ENCODE peak calls at places on chromosomes 4 and X, in eight cellular contexts. T is heart left ventricle, R is fibroblast of villous mesenchyme, P is bronchial epithelial cell, K is AG04450, Q is fibroblast of mammary gland, C is cardiac fibroblast, I is tibial nerve. B is an unnamed sample.

GRCh38 chr4:89733936-89734335 is 103.0 kb downstream of the SNCA start:
- DNase-seq in Q (no peak), C (no peak), T (no peak), P (no peak), K (no peak), R (no peak), I (no peak), B (no peak)

GRCh38 chrX:133185119-133185518 is 33.0 kb downstream of the TFDP3 start:
- DNase-seq in R (no peak), K (no peak), T (no peak), P (no peak), I (no peak), C (no peak), Q (no peak), B (no peak)

GRCh38 chrX:51144828-51145442 is 187.7 kb upstream of the NUDT10 start:
- DNase-seq in K (no peak), R (peak; percentile 9), I (no peak), P (peak; percentile 23), T (no peak), C (peak; percentile 41), Q (peak; percentile 43), B (no peak)

GRCh38 chr4:52956691-52957090 is 94.6 kb downstream of the RASL11B start:
- DNase-seq in T (no peak), I (no peak), P (no peak), C (no peak), R (peak; percentile 39), K (no peak), Q (peak; percentile 29), B (no peak)

GRCh38 chr4:56049428-56050212 is 100.9 kb downstream of the CEP135 start:
- DNase-seq in P (peak; percentile 7), I (no peak), T (peak; percentile 9), C (peak; percentile 50), R (no peak), Q (peak; percentile 10), K (no peak), B (no peak)

GRCh38 chrX:21047034-21047455 is 327.2 kb upstream of the CNKSR2 start:
- DNase-seq in I (no peak), K (no peak), C (no peak), T (no peak), R (no peak), P (no peak), Q (no peak), B (no peak)

GRCh38 chr4:37639551-37640293 is 46.5 kb downstream of the RELL1 start:
- DNase-seq in I (no peak), C (peak; percentile 13), K (no peak), P (peak; percentile 10), T (no peak), Q (peak; percentile 66), R (no peak), B (no peak)

GRCh38 chrX:49001521-49002090 is 458 bp downstream of the GRIPAP1 start:
- DNase-seq in T (peak; percentile 9), C (peak; percentile 46), Q (peak; percentile 58), K (no peak), P (peak; percentile 41), R (peak; percentile 39), I (no peak), B (no peak)

GRCh38 chrX:120144178-120144844 is 14.1 kb upstream of the RHOXF2 start:
- DNase-seq in I (no peak), P (no peak), R (peak; percentile 25), Q (peak; percentile 36), C (peak; percentile 30), T (no peak), K (no peak), B (no peak)

GRCh38 chrX:151929131-151929530 is 16.4 kb downstream of the MAGEA4 start:
- DNase-seq in K (no peak), T (no peak), P (no peak), Q (no peak), R (no peak), C (peak; percentile 35), I (no peak), B (no peak)

GRCh38 chrX:9320940-9321339 is 143.9 kb upstream of the TBL1X start:
- DNase-seq in P (peak; percentile 16), I (no peak), K (no peak), Q (no peak), C (no peak), T (no peak), R (no peak), B (no peak)

GRCh38 chrX:130120746-130121504 is 10.6 kb upstream of the ELF4 start:
- DNase-seq in T (peak; percentile 78), P (peak; percentile 74), I (peak; percentile 64), K (no peak), R (peak; percentile 82), C (peak; percentile 89), Q (peak; percentile 76), B (peak; percentile 41)

GRCh38 chr4:108342325-108342986 is 173.7 kb upstream of the LEF1 start:
- DNase-seq in P (no peak), Q (no peak), C (no peak), K (no peak), R (no peak), I (no peak), T (no peak), B (no peak)

GRCh38 chr4:108335081-108335480 is 166.3 kb upstream of the LEF1 start:
- DNase-seq in T (no peak), K (no peak), Q (no peak), C (no peak), R (no peak), P (no peak), I (no peak), B (no peak)

GRCh38 chr4:108333353-108333920 is 164.7 kb upstream of the LEF1 start:
- DNase-seq in T (no peak), C (no peak), Q (no peak), R (no peak), P (no peak), I (no peak), K (no peak), B (no peak)

GRCh38 chr4:108336076-108336475 is 167.3 kb upstream of the LEF1 start:
- DNase-seq in T (no peak), I (no peak), K (no peak), R (no peak), C (no peak), Q (peak; percentile 20), P (peak; percentile 74), B (peak; percentile 16)

GRCh38 chr4:108337923-108338322 is 169.2 kb upstream of the LEF1 start:
- DNase-seq in K (no peak), P (no peak), Q (peak; percentile 16), I (no peak), R (peak; percentile 79), T (no peak), C (peak; percentile 4), B (no peak)
- H3K4me3 ChIP-seq in K (no peak overlapping the region), P (no peak overlapping the region), Q (no peak overlapping the region), I (no peak overlapping the region), R (no peak overlapping the region), T (no peak overlapping the region), C (no peak overlapping the region), B (no peak overlapping the region)

GRCh38 chr4:75819121-75819520 is 83.1 kb downstream of the PPEF2 start:
- DNase-seq in K (no peak), T (no peak), C (no peak), P (no peak), R (no peak), Q (no peak), I (no peak), B (no peak)

GRCh38 chr4:75820197-75820596 is 82.1 kb downstream of the PPEF2 start:
- DNase-seq in T (no peak), K (no peak), P (no peak), C (no peak), Q (no peak), I (no peak), R (no peak), B (no peak)

GRCh38 chr4:75820676-75821075 is 81.6 kb downstream of the PPEF2 start:
- DNase-seq in T (no peak), C (no peak), K (no peak), Q (no peak), P (no peak), I (no peak), R (no peak), B (no peak)

GRCh38 chr4:75821216-75821615 is 81.0 kb downstream of the PPEF2 start:
- DNase-seq in Q (no peak), C (no peak), P (no peak), K (no peak), T (no peak), R (no peak), I (no peak), B (no peak)

DNA sequence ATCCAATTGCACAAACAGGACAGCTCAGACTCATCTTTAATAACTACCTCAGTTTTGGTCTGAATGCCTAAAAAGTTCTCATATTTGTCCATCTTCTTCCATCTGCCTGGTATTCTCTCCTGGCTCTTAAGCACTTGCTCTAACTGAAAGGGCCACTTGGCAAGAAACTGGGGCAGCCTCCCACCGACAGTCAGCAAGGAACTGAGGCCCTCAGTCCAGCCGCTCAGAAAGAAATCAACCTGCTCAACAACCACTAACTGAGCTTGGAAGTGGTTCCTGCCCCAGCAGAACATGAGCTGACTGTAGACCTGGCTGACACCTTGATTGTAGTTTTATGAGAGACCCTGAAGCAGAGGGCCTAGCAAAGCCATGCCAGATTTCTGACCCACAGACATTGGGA is 84.4 kb downstream of the PPEF2 start:
- DNase-seq in C (no peak), K (no peak), T (no peak), R (no peak), I (no peak), P (no peak), Q (no peak), B (no peak)
- H3K4me3 ChIP-seq in C (no peak overlapping the region), K (no peak overlapping the region), T (no peak overlapping the region), R (no peak overlapping the region), I (no peak overlapping the region), P (no peak overlapping the region), Q (no peak overlapping the region), B (no peak overlapping the region)

DNA sequence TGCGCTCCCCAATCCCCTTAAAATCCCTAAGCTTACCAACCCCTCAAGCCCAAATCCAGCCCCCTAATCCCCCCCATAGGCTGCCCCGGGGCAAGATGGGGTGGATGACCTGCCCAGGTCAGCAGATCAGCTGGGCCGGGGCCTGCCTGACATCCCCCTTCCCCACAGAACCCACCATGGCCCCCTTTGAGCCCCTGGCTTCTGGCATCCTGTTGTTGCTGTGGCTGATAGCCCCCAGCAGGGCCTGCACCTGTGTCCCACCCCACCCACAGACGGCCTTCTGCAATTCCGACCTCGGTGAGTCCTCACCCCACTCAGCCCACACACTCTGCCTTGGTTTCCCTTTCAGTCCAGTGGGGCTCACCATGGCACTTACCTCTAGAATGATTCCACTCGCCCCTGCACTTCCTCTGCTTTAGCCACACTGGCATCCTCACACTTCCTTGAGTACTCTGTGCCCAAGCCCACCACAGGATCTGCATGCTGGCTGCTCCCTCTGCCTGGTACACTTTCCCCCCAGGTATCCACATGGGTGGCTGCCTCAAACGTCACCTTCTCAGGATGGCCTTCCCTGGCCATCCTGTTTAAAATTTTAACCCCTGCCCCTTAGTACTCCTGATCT is 1.1 kb downstream of the TIMP1 start:
- DNase-seq in Q (no peak), P (no peak), I (no peak), K (no peak), C (no peak), T (no peak), R (no peak), B (no peak)
- H3K4me3 ChIP-seq in Q (peak overlapping the region; percentile 73), P (peak overlapping the region; percentile 53), I (no peak overlapping the region), K (peak overlapping the region; percentile 79), C (peak overlapping the region; percentile 67), T (no peak overlapping the region), R (peak overlapping the region; percentile 76), B (peak overlapping the region; percentile 69)

DNA sequence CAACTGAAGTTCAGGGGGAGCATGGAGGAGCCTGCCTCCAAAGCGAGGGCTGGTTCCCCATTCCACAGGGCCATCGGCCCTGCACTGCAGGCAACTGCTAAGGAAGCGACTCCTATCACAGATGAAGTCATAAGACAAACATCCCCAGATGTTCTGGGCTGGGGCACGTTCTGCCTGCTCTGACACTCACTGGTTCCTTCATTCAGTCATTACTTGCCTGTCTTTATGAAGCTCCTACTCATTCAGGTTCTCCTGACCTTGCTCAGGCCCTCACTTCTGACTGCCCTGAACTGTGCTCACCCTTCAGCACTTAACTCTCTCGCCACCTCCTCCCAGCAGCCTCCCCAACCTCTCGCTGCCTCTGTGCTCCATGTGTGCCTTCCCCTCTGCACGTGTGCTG is 2.5 kb upstream of the SLC2A9 start:
- DNase-seq in T (no peak), C (no peak), Q (peak; percentile 10), R (no peak), I (no peak), P (peak; percentile 72), K (no peak), B (no peak)
- H3K4me3 ChIP-seq in T (no peak overlapping the region), C (no peak overlapping the region), Q (no peak overlapping the region), R (no peak overlapping the region), I (no peak overlapping the region), P (no peak overlapping the region), K (no peak overlapping the region), B (no peak overlapping the region)

B was measured in skeletal muscle cell.